ENCODE peak calls at places on chromosome 10, in five cellular contexts. J is HCT116, M is GM12878, P is HepG2, X is K562. K is an unnamed sample.

GRCh38 chr10:117603726-117604125 is 61.2 kb downstream of the EMX2 start:
- DNase-seq in J (no peak), M (no peak), P (no peak), X (no peak), K (no peak)

GRCh38 chr10:32960022-32960421 is 2.0 kb upstream of the ITGB1 start:
- DNase-seq in J (no peak), M (no peak), P (no peak), X (peak), K (no peak)

GRCh38 chr10:49361178-49361554 is 34.7 kb downstream of the DRGX start:
- DNase-seq in J (no peak), M (no peak), P (no peak), X (no peak), K (no peak)

GRCh38 chr10:43140414-43140813 is 2.2 kb downstream of the CSGALNACT2 start:
- DNase-seq in J (no peak), M (no peak), P (peak), X (no peak), K (no peak)

GRCh38 chr10:63666836-63667383 is 145.7 kb downstream of the REEP3 start:
- DNase-seq in J (no peak), M (peak), P (no peak), X (no peak), K (no peak)

GRCh38 chr10:105973252-105973877 is 1191.1 kb downstream of the SORCS1 start:
- DNase-seq in J (no peak), M (no peak), P (no peak), X (no peak), K (peak)

GRCh38 chr10:118922226-118922625 is 107.3 kb upstream of the NANOS1 start:
- DNase-seq in J (no peak), M (no peak), P (no peak), X (no peak), K (no peak)

GRCh38 chr10:46555713-46556514 is 544 bp downstream of the GPRIN2 start:
- DNase-seq in J (no peak), M (no peak), P (no peak), X (no peak), K (no peak)

DNA sequence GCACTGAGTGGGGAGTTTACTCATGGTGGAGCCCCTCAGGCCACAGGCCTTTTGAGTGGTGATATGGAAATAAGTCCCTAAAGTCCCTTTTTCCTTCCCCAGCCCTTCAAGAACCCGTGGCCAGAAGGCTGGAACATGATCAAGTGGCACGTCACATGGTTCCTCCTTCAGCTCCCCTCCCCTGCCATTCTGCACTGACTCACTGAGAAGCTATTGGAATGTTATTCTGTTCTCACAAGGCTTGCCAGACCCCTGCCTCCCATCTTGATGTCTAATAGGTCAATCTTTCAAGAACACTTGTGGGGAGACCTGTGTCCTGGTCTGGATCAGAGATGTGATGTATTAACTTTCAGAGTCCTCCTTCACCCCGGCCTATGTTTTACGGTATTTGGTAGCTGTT is 279.8 kb downstream of the SEC23IP start:
- DNase-seq in J (no peak), M (no peak), P (no peak), X (no peak), K (no peak)
- TF ChIP-seq ZBTB33 in J (no peak), M (no peak), P (no peak), X (no peak), K (no peak)

GRCh38 chr10:24721254-24722106 is 2.2 kb downstream of the ARHGAP21 start:
- DNase-seq in J (no peak), M (no peak), P (no peak), X (peak), K (peak)
- TF ChIP-seq ZBTB33 in J (no peak), M (no peak), P (no peak), X (no peak), K (no peak)

GRCh38 chr10:58556516-58556915 is 43.8 kb downstream of the BICC1 start:
- DNase-seq in J (no peak), M (no peak), P (peak), X (no peak), K (no peak)
- TF ChIP-seq ZBTB33 in J (no peak), M (no peak), P (no peak), X (no peak), K (no peak)

DNA sequence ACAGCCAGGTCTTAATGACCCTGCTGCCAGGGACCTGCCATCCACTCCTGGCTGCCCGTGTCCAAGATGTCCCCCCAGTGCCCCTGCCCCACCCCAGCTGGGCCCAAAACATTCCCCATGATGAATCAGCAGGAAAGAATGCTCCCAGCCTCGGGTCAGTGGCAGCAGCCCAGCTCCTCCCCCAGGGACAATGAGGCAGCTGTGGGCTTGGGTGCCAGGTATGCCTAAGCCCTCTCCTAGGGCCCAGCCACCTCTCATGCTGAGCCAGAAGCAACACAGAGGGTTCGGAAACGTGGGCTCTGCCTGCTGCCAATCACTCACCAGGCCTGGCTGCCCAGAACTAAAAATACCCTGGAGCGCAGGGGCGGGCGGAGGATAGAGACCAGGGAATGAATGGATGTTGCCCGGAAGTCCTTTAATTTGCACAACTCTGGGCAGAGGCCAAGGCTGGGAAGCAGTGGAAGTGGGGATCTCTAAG is 1.5 kb upstream of the LOXL4 start:
- DNase-seq in J (peak), M (no peak), P (peak), X (peak), K (peak)
- TF ChIP-seq ZBTB33 in J (peak), M (no peak), P (no peak), X (no peak), K (no peak)

GRCh38 chr10:3992374-3993178 is 207.6 kb upstream of the KLF6 start:
- DNase-seq in J (no peak), M (no peak), P (no peak), X (no peak), K (no peak)
- TF ChIP-seq ZBTB33 in J (no peak), M (no peak), P (no peak), X (no peak), K (no peak)

GRCh38 chr10:83516788-83517187 is 622.5 kb upstream of the GHITM start:
- DNase-seq in J (no peak), M (no peak), P (no peak), X (no peak), K (peak)
- TF ChIP-seq ZBTB33 in J (no peak), M (no peak), P (no peak), X (no peak), K (no peak)